ENCODE peak calls at places on chromosomes 1 and 21, in six cellular contexts. M is prostate gland, D is DND-41, F is breast epithelium, Z is IMR-90, I is upper lobe of right lung. O is an unnamed sample. For H3K4me1, the result is how much of the 10 kb centered on the place peaks cover.

GRCh38 chr1:35558374-35559316 is 1.0 kb downstream of the NCDN start:
- DNase-seq in D (peak), I (no peak), M (no peak), F (no peak), Z (no peak), O (peak)

GRCh38 chr1:47587891-47588582 is 150.2 kb downstream of the FOXD2 start:
- DNase-seq in Z (no peak), F (no peak), I (no peak), D (no peak), M (no peak), O (peak)

GRCh38 chr1:2983319-2983705 is 38.0 kb upstream of the ACTRT2 start:
- DNase-seq in Z (no peak), D (no peak), M (no peak), I (peak), F (no peak), O (no peak)

GRCh38 chr1:225427249-225428065 is at the start of gene LBR:
- DNase-seq in M (no peak), D (peak), I (peak), Z (peak), F (no peak), O (peak)

GRCh38 chr1:225469051-225469450 is 41.2 kb upstream of the LBR start:
- DNase-seq in F (no peak), D (no peak), Z (no peak), M (no peak), I (peak), O (no peak)

GRCh38 chr1:94971491-94971924 is 44.6 kb upstream of the CNN3 start:
- DNase-seq in D (no peak), Z (peak), M (no peak), F (no peak), I (no peak), O (no peak)

GRCh38 chr1:43144228-43144627 is 27.9 kb downstream of the EBNA1BP2 start:
- DNase-seq in D (no peak), M (no peak), Z (peak), I (no peak), F (no peak), O (peak)

GRCh38 chr1:4331371-4332163 is 322.8 kb upstream of the AJAP1 start:
- DNase-seq in I (no peak), D (no peak), Z (no peak), M (no peak), F (no peak), O (no peak)

GRCh38 chr1:181251001-181251712 is 162.7 kb downstream of the IER5 start:
- DNase-seq in I (no peak), M (peak), F (no peak), Z (peak), D (no peak), O (peak)

GRCh38 chr1:196723325-196724185 is 51.1 kb upstream of the CFHR3 start:
- DNase-seq in M (peak), Z (peak), D (peak), F (no peak), I (no peak), O (peak)

GRCh38 chr1:65825736-65826135 is 33.0 kb downstream of the PDE4B start:
- DNase-seq in F (no peak), M (no peak), I (no peak), D (no peak), Z (peak), O (no peak)

GRCh38 chr1:21872445-21873079 is 60.5 kb downstream of the LDLRAD2 start:
- DNase-seq in Z (no peak), D (no peak), I (no peak), M (no peak), F (no peak), O (no peak)

GRCh38 chr1:201299968-201300367 is 16.7 kb downstream of the PKP1 start:
- DNase-seq in Z (peak), F (peak), D (no peak), M (peak), I (peak), O (no peak)

GRCh38 chr1:1111516-1112236 is 4.2 kb downstream of the C1orf159 start:
- DNase-seq in D (no peak), I (peak), F (peak), Z (no peak), M (no peak), O (no peak)

GRCh38 chr1:182484531-182485257 is 34.7 kb downstream of the RGSL1 start:
- DNase-seq in D (peak), I (peak), M (no peak), Z (no peak), F (no peak), O (no peak)

GRCh38 chr1:3249846-3250501 is 181.0 kb downstream of the PRDM16 start:
- DNase-seq in F (no peak), D (no peak), M (no peak), Z (no peak), I (no peak), O (no peak)

GRCh38 chr1:24557711-24558121 is 1.8 kb downstream of the NCMAP start:
- DNase-seq in F (peak), D (no peak), Z (no peak), M (no peak), I (peak), O (no peak)

GRCh38 chr21:39048574-39048973 is 134.7 kb downstream of the PSMG1 start:
- DNase-seq in I (no peak), Z (peak), F (no peak), D (no peak), M (no peak), O (peak)

GRCh38 chr1:48025076-48025475 is 27.9 kb upstream of the TRABD2B start:
- DNase-seq in Z (no peak), F (no peak), D (no peak), I (no peak), M (no peak), O (no peak)

GRCh38 chr1:31122101-31122735 is 56.7 kb upstream of the PUM1 start:
- DNase-seq in I (no peak), M (no peak), Z (no peak), D (no peak), F (no peak), O (no peak)

GRCh38 chr1:58204284-58204683 is 342.2 kb downstream of the OMA1 start:
- DNase-seq in M (no peak), D (no peak), F (no peak), I (no peak), Z (no peak), O (no peak)

GRCh38 chr1:164836614-164837018 is 277.6 kb downstream of the PBX1 start:
- DNase-seq in M (no peak), I (no peak), F (no peak), D (no peak), Z (no peak), O (no peak)

GRCh38 chr1:147246910-147247655 is 4.6 kb downstream of the CHD1L start:
- DNase-seq in I (no peak), M (no peak), Z (no peak), F (no peak), D (no peak), O (no peak)

GRCh38 chr1:20698195-20698910 is 19.5 kb downstream of the KIF17 start:
- DNase-seq in F (no peak), D (no peak), M (no peak), Z (peak), I (no peak), O (peak)

GRCh38 chr1:235712812-235713211 is 63.2 kb upstream of the GNG4 start:
- DNase-seq in F (no peak), D (no peak), I (no peak), M (no peak), Z (peak), O (no peak)

GRCh38 chr1:161198206-161198876 is 513 bp downstream of the ADAMTS4 start:
- DNase-seq in I (no peak), D (no peak), Z (no peak), F (peak), M (no peak), O (peak)

GRCh38 chr1:85109475-85109874 is 61.2 kb upstream of the MCOLN3 start:
- DNase-seq in I (peak), D (peak), Z (peak), F (peak), M (peak), O (peak)

GRCh38 chr1:157963713-157964112 is 29.7 kb upstream of the KIRREL1 start:
- DNase-seq in I (peak), Z (peak), F (no peak), M (peak), D (peak), O (peak)

GRCh38 chr1:65431111-65431705 is 10.7 kb downstream of the LEPR start:
- DNase-seq in D (no peak), I (no peak), M (no peak), Z (peak), F (no peak), O (peak)

GRCh38 chr1:70979313-70979712 is 68.3 kb downstream of the PTGER3 start:
- DNase-seq in I (no peak), F (no peak), Z (no peak), M (no peak), D (no peak), O (no peak)

GRCh38 chr1:8525291-8526275 is 207.7 kb downstream of the SLC45A1 start:
- DNase-seq in Z (peak), F (peak), M (peak), I (peak), D (peak), O (peak)

GRCh38 chr1:108686609-108687313 is 5.3 kb upstream of the PRPF38B start:
- DNase-seq in I (no peak), F (no peak), D (no peak), Z (peak), M (no peak), O (peak)

GRCh38 chr21:45505416-45506021 is 36.7 kb downstream of the SLC19A1 start:
- DNase-seq in Z (no peak), D (no peak), I (peak), F (no peak), M (no peak), O (no peak)

GRCh38 chr1:1349256-1350012 is at the start of gene DVL1:
- DNase-seq in D (peak), F (no peak), M (peak), Z (peak), I (peak), O (peak)

GRCh38 chr1:119139857-119140176 is 636 bp downstream of the WARS2 start:
- DNase-seq in M (peak), F (no peak), I (no peak), D (no peak), Z (no peak), O (no peak)

GRCh38 chr1:119140177-119141019 is at the start of gene WARS2:
- DNase-seq in D (peak), F (peak), Z (peak), M (peak), I (peak), O (peak)

GRCh38 chr1:119141660-119142059 is 1.2 kb upstream of the WARS2 start:
- DNase-seq in I (no peak), D (no peak), M (no peak), F (no peak), Z (no peak), O (no peak)

GRCh38 chr1:119139393-119139792 is 1.1 kb downstream of the WARS2 start:
- DNase-seq in M (no peak), F (no peak), Z (no peak), D (no peak), I (no peak), O (no peak)

GRCh38 chr1:119141020-119141424 is 569 bp upstream of the WARS2 start:
- DNase-seq in F (no peak), M (no peak), Z (no peak), I (peak), D (peak), O (no peak)
- TF ChIP-seq CTCF in F (no peak), M (no peak), Z (peak), I (no peak), D (peak), O (peak)

GRCh38 chr1:61087574-61087973 is 5.2 kb downstream of the NFIA start:
- DNase-seq in Z (no peak), I (no peak), D (no peak), F (no peak), M (no peak), O (no peak)
- H3K4me1 ChIP-seq in Z (under half), I (under half), D (under half), F (under half), M (under half), O (under half)

GRCh38 chr1:63821650-63822049 is 47.8 kb downstream of the ROR1 start:
- DNase-seq in D (no peak), M (no peak), Z (peak), I (no peak), F (no peak), O (peak)
- H3K4me3 ChIP-seq in D (no peak), M (no peak), Z (no peak), I (no peak), F (no peak), O (no peak)

GRCh38 chr1:177786346-177786745 is 183.5 kb downstream of the SEC16B start:
- DNase-seq in Z (no peak), M (no peak), I (no peak), F (no peak), D (no peak), O (no peak)

GRCh38 chr1:177784394-177784793 is 185.5 kb downstream of the SEC16B start:
- DNase-seq in F (no peak), Z (no peak), M (no peak), D (no peak), I (no peak), O (no peak)

GRCh38 chr1:177779325-177779965 is 190.4 kb downstream of the SEC16B start:
- DNase-seq in F (no peak), D (no peak), M (no peak), I (no peak), Z (no peak), O (no peak)

GRCh38 chr1:177780096-177780700 is 189.7 kb downstream of the SEC16B start:
- DNase-seq in F (no peak), Z (peak), M (peak), D (no peak), I (no peak), O (peak)

DNA sequence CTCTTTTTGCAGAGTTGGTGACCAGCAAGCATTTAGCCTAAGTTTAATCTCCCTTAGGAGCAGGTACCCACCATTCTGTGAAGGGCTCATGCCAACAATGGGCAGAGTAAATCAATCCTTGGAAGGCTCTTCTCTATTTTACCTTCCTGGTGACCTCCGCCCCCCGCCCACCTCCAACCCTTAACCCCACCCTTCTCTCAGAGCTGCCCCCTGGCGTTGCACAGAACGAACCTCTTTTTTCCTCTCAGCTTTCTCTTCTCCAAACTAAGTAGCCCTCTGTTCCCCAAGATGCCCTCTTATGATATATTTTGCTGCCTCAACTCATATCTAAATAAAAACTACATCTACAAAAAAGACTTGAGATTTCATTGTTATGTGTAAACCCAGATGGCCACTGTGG is 186.8 kb downstream of the SEC16B start:
- DNase-seq in F (no peak), M (no peak), I (no peak), D (no peak), Z (no peak), O (no peak)
- TF ChIP-seq CTCF in F (no peak), M (no peak), I (no peak), D (no peak), Z (no peak), O (no peak)

GRCh38 chr1:23553896-23554480 is 5.3 kb downstream of the ID3 start:
- DNase-seq in D (peak), I (no peak), F (no peak), Z (no peak), M (no peak), O (no peak)

GRCh38 chr1:23554481-23555224 is 4.6 kb downstream of the ID3 start:
- DNase-seq in I (peak), Z (peak), F (peak), M (peak), D (peak), O (peak)

GRCh38 chr1:23555949-23556640 is 3.2 kb downstream of the ID3 start:
- DNase-seq in M (no peak), I (no peak), F (no peak), Z (peak), D (no peak), O (peak)

GRCh38 chr1:23556661-23557470 is 2.4 kb downstream of the ID3 start:
- DNase-seq in D (no peak), I (no peak), M (no peak), Z (peak), F (no peak), O (peak)

DNA sequence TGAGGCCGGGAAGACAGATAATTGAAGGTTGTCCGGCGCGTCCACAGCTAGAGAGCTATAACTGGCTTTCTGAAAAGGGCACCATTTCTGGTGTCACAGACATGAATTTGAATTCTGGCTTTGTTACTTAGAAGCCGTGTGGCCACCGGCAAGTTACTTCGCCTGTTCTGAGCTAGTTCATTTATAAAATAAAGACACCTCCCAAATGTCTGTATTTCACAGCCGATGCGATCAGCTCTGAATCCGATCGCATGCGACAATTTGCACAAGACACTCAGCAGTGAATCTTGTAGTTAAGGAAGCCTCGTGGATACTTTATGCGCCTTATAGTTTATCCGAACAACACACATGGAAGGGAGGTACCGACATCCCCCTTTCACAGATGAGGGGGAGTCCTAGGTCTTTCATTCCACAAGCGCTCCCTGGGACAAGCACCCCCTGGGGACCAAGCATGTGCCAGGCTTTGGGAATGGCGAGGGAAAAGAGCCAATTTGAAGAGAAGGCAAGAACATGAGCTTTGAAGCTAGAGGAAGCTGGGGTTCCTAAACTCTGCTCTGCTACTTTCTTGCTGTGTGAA is 4.0 kb downstream of the ID3 start:
- DNase-seq in I (no peak), F (no peak), D (no peak), M (no peak), Z (peak), O (peak)
- H3K4me1 ChIP-seq in I (under half), F (under half), D (half or more), M (under half), Z (under half), O (half or more)

GRCh38 chr21:42563261-42564045 is 49.8 kb downstream of the SLC37A1 start:
- DNase-seq in I (peak), Z (no peak), M (no peak), F (peak), D (no peak), O (no peak)
- H3K4me3 ChIP-seq in I (no peak), Z (no peak), M (no peak), F (no peak), D (no peak), O (no peak)

GRCh38 chr1:145978477-145978859 is 14.0 kb downstream of the POLR3GL start:
- DNase-seq in F (no peak), M (no peak), Z (no peak), I (no peak), D (no peak), O (no peak)

GRCh38 chr1:145977016-145977415 is 12.5 kb downstream of the POLR3GL start:
- DNase-seq in I (no peak), M (no peak), D (no peak), Z (no peak), F (peak), O (no peak)

GRCh38 chr1:145977486-145978476 is 13.3 kb downstream of the POLR3GL start:
- DNase-seq in D (peak), F (peak), Z (peak), I (peak), M (peak), O (peak)

GRCh38 chr1:145979746-145980435 is 15.4 kb downstream of the POLR3GL start:
- DNase-seq in F (no peak), M (no peak), Z (no peak), D (no peak), I (no peak), O (peak)

GRCh38 chr1:145978860-145979745 is 14.6 kb downstream of the POLR3GL start:
- DNase-seq in Z (peak), M (peak), D (peak), I (peak), F (peak), O (peak)
- TF ChIP-seq CTCF in Z (no peak), M (no peak), D (peak), I (peak), F (no peak), O (peak)

DNA sequence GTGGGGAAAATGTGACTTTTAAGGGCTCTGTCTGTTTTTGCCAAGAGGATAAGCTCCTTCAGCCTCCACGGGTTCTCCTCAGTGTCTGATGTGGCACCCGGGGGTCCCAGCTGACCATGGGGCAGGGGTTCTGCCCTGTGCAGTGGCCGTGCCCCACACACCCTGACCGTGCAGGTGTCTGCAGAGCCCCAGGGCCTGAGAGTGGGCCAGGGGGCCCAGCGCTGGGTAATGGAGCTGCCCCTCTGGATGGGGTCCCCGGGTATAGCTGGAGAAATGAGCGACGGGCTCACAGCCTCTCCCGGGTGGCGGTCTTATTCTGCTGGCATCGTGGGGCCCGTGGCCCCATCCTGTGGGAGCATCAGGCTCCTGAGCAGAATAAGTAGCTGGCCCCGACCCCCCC is 2.9 kb upstream of the PFKL start:
- DNase-seq in Z (no peak), I (no peak), M (no peak), F (no peak), D (no peak), O (no peak)
- H3K4me1 ChIP-seq in Z (under half), I (under half), M (under half), F (under half), D (under half), O (under half)

GRCh38 chr1:32342704-32343103 is 6.7 kb upstream of the MARCKSL1 start:
- DNase-seq in M (no peak), Z (no peak), D (no peak), F (no peak), I (no peak), O (no peak)

GRCh38 chr1:32345289-32345827 is 9.3 kb upstream of the MARCKSL1 start:
- DNase-seq in I (no peak), Z (peak), F (no peak), M (no peak), D (no peak), O (peak)

GRCh38 chr1:32350785-32351076 is 11.6 kb downstream of the FAM229A start:
- DNase-seq in D (no peak), I (no peak), F (no peak), M (no peak), Z (no peak), O (no peak)

GRCh38 chr1:32349211-32349708 is 13.0 kb downstream of the FAM229A start:
- DNase-seq in F (no peak), I (peak), D (no peak), M (no peak), Z (peak), O (peak)

GRCh38 chr1:32346532-32347157 is 10.6 kb upstream of the MARCKSL1 start:
- DNase-seq in M (no peak), F (no peak), D (no peak), I (no peak), Z (no peak), O (no peak)
- H3K4me3 ChIP-seq in M (no peak), F (no peak), D (no peak), I (no peak), Z (no peak), O (no peak)

O was measured in cardiac muscle cell.